ENCODE peak calls at places on chromosomes 16 and 17, in four cellular contexts. T is upper lobe of right lung, U is HCT116, F is Peyer's patch. N is an unnamed sample.

GRCh38 chr17:68011199-68011665 is 15.0 kb upstream of the C17orf58 start:
- DNase-seq in T (peak; percentile 83), U (no peak), F (peak; percentile 44), N (peak; percentile 22)

GRCh38 chr16:56780646-56781045 is 50.7 kb downstream of the NUP93 start:
- DNase-seq in F (no peak), T (no peak), U (no peak), N (no peak)

GRCh38 chr17:69404398-69404797 is 10.1 kb upstream of the MAP2K6 start:
- DNase-seq in U (no peak), T (no peak), F (no peak), N (no peak)

GRCh38 chr17:77281904-77282367 is 141.2 kb downstream of the SEC14L1 start:
- DNase-seq in F (no peak), U (no peak), T (peak; percentile 81), N (no peak)

GRCh38 chr16:52474679-52475078 is 72.3 kb downstream of the TOX3 start:
- DNase-seq in U (no peak), T (no peak), F (no peak), N (no peak)

GRCh38 chr17:73707358-73707757 is 63.1 kb upstream of the SDK2 start:
- DNase-seq in T (no peak), F (no peak), U (no peak), N (no peak)

GRCh38 chr16:77499373-77500285 is 64.8 kb upstream of the ADAMTS18 start:
- DNase-seq in F (no peak), U (no peak), T (no peak), N (no peak)

GRCh38 chr17:67992541-67993152 is 3.6 kb downstream of the C17orf58 start:
- DNase-seq in F (no peak), U (no peak), T (no peak), N (no peak)

GRCh38 chr16:74999208-74999682 is 421 bp downstream of the ZNRF1 start:
- DNase-seq in U (no peak), F (no peak), T (peak; percentile 70), N (peak; percentile 7)

GRCh38 chr17:1979182-1979980 is 45.8 kb downstream of the RTN4RL1 start:
- DNase-seq in F (no peak), U (no peak), T (no peak), N (no peak)

GRCh38 chr16:82195917-82196494 is 26.0 kb upstream of the MPHOSPH6 start:
- DNase-seq in U (no peak), F (no peak), T (no peak), N (no peak)

GRCh38 chr16:76653390-76654026 is 376.3 kb downstream of the CNTNAP4 start:
- DNase-seq in F (no peak), U (no peak), T (no peak), N (no peak)

GRCh38 chr17:66165537-66166123 is 26.3 kb downstream of the CEP112 start:
- DNase-seq in F (no peak), T (no peak), U (peak; percentile 58), N (no peak)

GRCh38 chr16:89842471-89843408 is 14.5 kb downstream of the SPIRE2 start:
- DNase-seq in T (no peak), U (no peak), F (no peak), N (no peak)

GRCh38 chr17:43140396-43141332 is 15.5 kb upstream of the BRCA1 start:
- DNase-seq in T (no peak), F (no peak), U (no peak), N (no peak)

GRCh38 chr17:73827627-73828241 is 183.5 kb upstream of the SDK2 start:
- DNase-seq in U (no peak), F (no peak), T (no peak), N (no peak)

GRCh38 chr16:53091508-53092211 is 36.9 kb downstream of the CHD9 start:
- DNase-seq in T (no peak), F (peak; percentile 65), U (no peak), N (no peak)

GRCh38 chr17:62644487-62645173 is 17.2 kb downstream of the MRC2 start:
- DNase-seq in T (peak; percentile 43), F (no peak), U (no peak), N (no peak)

GRCh38 chr16:17312100-17312732 is 158.5 kb downstream of the XYLT1 start:
- DNase-seq in T (no peak), U (peak; percentile 73), F (no peak), N (no peak)

GRCh38 chr17:29758255-29758654 is 135.5 kb upstream of the CORO6 start:
- DNase-seq in F (no peak), U (no peak), T (no peak), N (no peak)

GRCh38 chr17:19744492-19744891 is 3.6 kb downstream of the ALDH3A1 start:
- DNase-seq in T (no peak), U (no peak), F (no peak), N (no peak)
- H3K27ac ChIP-seq in T (no peak overlapping the region), U (peak overlapping the region; percentile 33), F (peak overlapping the region; percentile 60), N (no peak overlapping the region)

GRCh38 chr17:4836221-4836620 is 3.1 kb downstream of the MINK1 start:
- DNase-seq in T (no peak), U (no peak), F (no peak), N (no peak)
- H3K4me1 ChIP-seq in T (peaks cover 50% of the 10 kb centered on the region), U (peaks cover 34% of the 10 kb centered on the region), F (peaks cover 11% of the 10 kb centered on the region), N (peaks cover 37% of the 10 kb centered on the region)

GRCh38 chr17:13384626-13385025 is 217.1 kb downstream of the HS3ST3A1 start:
- DNase-seq in F (no peak), T (no peak), U (no peak), N (no peak)

GRCh38 chr17:13385481-13385907 is 216.2 kb downstream of the HS3ST3A1 start:
- DNase-seq in U (no peak), F (no peak), T (no peak), N (no peak)
- H3K27ac ChIP-seq in U (no peak overlapping the region), F (no peak overlapping the region), T (no peak overlapping the region), N (no peak overlapping the region)

GRCh38 chr17:17808706-17809432 is 27.9 kb downstream of the SREBF1 start:
- DNase-seq in F (no peak), U (no peak), T (no peak), N (no peak)
- H3K4me1 ChIP-seq in F (peaks cover 3% of the 10 kb centered on the region), U (peaks cover 34% of the 10 kb centered on the region), T (peaks cover 5% of the 10 kb centered on the region), N (peaks cover 5% of the 10 kb centered on the region)

GRCh38 chr16:85607331-85607765 is 5.8 kb upstream of the GSE1 start:
- DNase-seq in T (no peak), U (no peak), F (peak; percentile 35), N (no peak)
- H3K27ac ChIP-seq in T (peak overlapping the region; percentile 3), U (no peak overlapping the region), F (no peak overlapping the region), N (no peak overlapping the region)

GRCh38 chr16:88811600-88811849 is 203 bp downstream of the APRT start:
- DNase-seq in F (no peak), T (no peak), U (no peak), N (no peak)

GRCh38 chr16:88813396-88814143 is 1.8 kb upstream of the APRT start:
- DNase-seq in F (no peak), T (no peak), U (no peak), N (no peak)

GRCh38 chr16:88810166-88810867 is 1.4 kb downstream of the APRT start:
- DNase-seq in F (no peak), T (peak; percentile 63), U (no peak), N (no peak)

GRCh38 chr16:88810868-88811599 is 694 bp downstream of the APRT start:
- DNase-seq in U (peak; percentile 81), F (peak; percentile 68), T (peak; percentile 92), N (peak; percentile 39)

DNA sequence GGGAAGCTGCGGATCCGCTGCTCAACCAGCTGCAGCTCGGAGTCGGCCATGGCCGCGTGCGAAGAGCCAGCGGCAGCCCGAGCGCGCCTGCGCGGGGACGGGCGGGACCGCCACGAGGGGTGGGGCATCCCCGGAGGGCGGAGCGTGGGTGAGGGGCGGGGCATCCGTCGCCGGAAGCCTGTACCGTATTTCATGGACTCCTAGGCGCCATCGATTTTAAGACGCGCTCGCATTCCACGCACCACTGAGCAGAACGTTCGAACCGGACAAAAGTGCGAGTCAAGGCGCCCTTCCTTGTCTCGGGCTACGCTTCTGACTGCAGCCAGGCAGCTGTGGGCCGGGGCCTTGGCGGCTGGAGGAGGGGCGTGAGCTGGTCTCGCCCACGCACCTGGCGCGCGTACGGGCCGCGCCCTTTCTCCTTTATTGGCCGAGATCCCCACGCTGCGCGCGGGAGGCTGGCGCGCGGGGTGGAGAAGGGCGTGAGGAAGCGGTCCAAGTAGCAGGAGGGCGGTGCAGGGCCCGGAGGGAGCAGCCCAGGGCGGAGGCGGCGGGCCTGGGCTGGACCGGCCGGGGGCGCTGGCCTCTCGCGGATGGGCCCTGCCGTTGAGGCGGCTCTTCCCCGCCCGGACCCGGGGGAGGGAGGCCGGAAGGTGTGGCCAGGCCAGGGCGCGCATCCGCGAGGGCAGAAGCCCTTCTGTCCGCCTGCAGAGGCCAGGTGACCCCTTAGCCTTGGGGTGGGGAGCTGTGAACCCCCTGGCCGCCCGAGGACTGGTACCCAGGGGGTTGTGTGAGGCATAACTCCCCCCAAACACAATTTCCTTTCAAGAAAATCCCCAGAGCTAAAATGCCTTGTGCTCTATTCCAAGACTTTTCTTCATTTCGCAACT is at the start of gene APRT:
- DNase-seq in U (peak; percentile 91), T (peak; percentile 98), F (peak; percentile 88), N (peak; percentile 93)
- H3K4me1 ChIP-seq in U (peaks cover 59% of the 10 kb centered on the region), T (peaks cover 23% of the 10 kb centered on the region), F (peaks cover 12% of the 10 kb centered on the region), N (peaks cover 18% of the 10 kb centered on the region)

GRCh38 chr16:19393226-19394074 is 24.2 kb upstream of the TMC5 start:
- DNase-seq in T (no peak), U (peak; percentile 89), F (no peak), N (no peak)
- H3K27ac ChIP-seq in T (peak overlapping the region; percentile 87), U (peak overlapping the region; percentile 93), F (peak overlapping the region; percentile 74), N (no peak overlapping the region)

GRCh38 chr17:28326114-28326513 is 7.1 kb downstream of the TMEM97 start:
- DNase-seq in T (no peak), U (no peak), F (peak; percentile 1), N (no peak)

GRCh38 chr17:28324272-28324745 is 5.3 kb downstream of the TMEM97 start:
- DNase-seq in U (no peak), T (no peak), F (peak; percentile 10), N (no peak)

GRCh38 chr17:28327031-28327607 is 8.1 kb downstream of the TMEM97 start:
- DNase-seq in U (no peak), T (no peak), F (peak; percentile 3), N (no peak)

GRCh38 chr17:28324776-28325175 is 5.8 kb downstream of the TMEM97 start:
- DNase-seq in T (no peak), U (no peak), F (no peak), N (no peak)

GRCh38 chr17:28325221-28325620 is 6.2 kb downstream of the TMEM97 start:
- DNase-seq in U (no peak), F (peak; percentile 8), T (no peak), N (no peak)
- H3K4me1 ChIP-seq in U (peaks cover 7% of the 10 kb centered on the region), F (no peaks in the 10 kb centered on the region), T (peaks cover 21% of the 10 kb centered on the region), N (no peaks in the 10 kb centered on the region)

N was measured in effector memory CD4-positive, alpha-beta T cell.